ENCODE peak calls at places on chromosomes 2 and 18, in seven cellular contexts. T is germinal center, M is WTC11, O is right cardiac atrium, L is EL, V is T-helper 2 cell, X is caudate nucleus. Y is an unnamed sample.

GRCh38 chr2:154697422-154698237 is 865 bp upstream of the KCNJ3 start:
- DNase-seq in L (no peak), X (no peak), T (no peak), M (peak; percentile 55), V (no peak), O (peak; percentile 77), Y (no peak)

GRCh38 chr2:179435021-179435420 is 170.4 kb upstream of the SESTD1 start:
- DNase-seq in V (no peak), L (no peak), X (no peak), M (no peak), T (no peak), O (no peak), Y (no peak)

GRCh38 chr18:5542393-5543035 is 1.3 kb downstream of the EPB41L3 start:
- DNase-seq in L (no peak), T (no peak), M (peak; percentile 49), X (no peak), O (peak; percentile 70), V (no peak), Y (peak; percentile 25)

GRCh38 chr2:83602753-83603152 is 856.3 kb downstream of the SUCLG1 start:
- DNase-seq in O (no peak), L (no peak), X (no peak), V (no peak), T (no peak), M (peak; percentile 15), Y (no peak)

GRCh38 chr2:158602027-158602426 is 145.3 kb downstream of the PKP4 start:
- DNase-seq in X (no peak), T (no peak), M (no peak), V (no peak), O (no peak), L (no peak), Y (no peak)

GRCh38 chr18:21452808-21453511 is 147.5 kb downstream of the ESCO1 start:
- DNase-seq in O (no peak), L (peak; percentile 31), M (no peak), V (no peak), T (no peak), X (no peak), Y (no peak)

GRCh38 chr2:240785424-240786335 is 34.3 kb downstream of the KIF1A start:
- DNase-seq in X (no peak), L (no peak), M (no peak), V (no peak), T (no peak), O (peak; percentile 48), Y (no peak)

GRCh38 chr2:190789074-190790004 is 91.3 kb upstream of the GLS start:
- DNase-seq in T (no peak), M (no peak), V (no peak), O (no peak), X (no peak), L (no peak), Y (peak; percentile 72)

GRCh38 chr2:38648107-38648761 is 17.7 kb upstream of the GALM start:
- DNase-seq in T (no peak), L (no peak), O (no peak), X (no peak), M (no peak), V (no peak), Y (no peak)

GRCh38 chr2:8682719-8683667 is 1.1 kb downstream of the ID2 start:
- DNase-seq in L (peak; percentile 54), O (peak; percentile 71), M (no peak), V (peak; percentile 37), X (no peak), T (no peak), Y (peak; percentile 48)

Y was measured in dermis blood vessel endothelial cell.